ENCODE peak calls at places on chromosomes 5 and 9, in seven cellular contexts. L is left lung, P is spleen, A is OCI-LY7, J is A549, O is dorsolateral prefrontal cortex, X is GM13976. G is an unnamed sample.

GRCh38 chr9:113687680-113688371 is 188.3 kb upstream of the ZNF618 start:
- DNase-seq in P (no peak), J (no peak), L (no peak), X (no peak), A (no peak), O (no peak), G (no peak)

GRCh38 chr5:166068547-166069335 is 2222.7 kb upstream of the WWC1 start:
- DNase-seq in L (no peak), J (no peak), A (no peak), O (no peak), X (no peak), P (no peak), G (no peak)

GRCh38 chr9:15271403-15271802 is 35.6 kb downstream of the TTC39B start:
- DNase-seq in J (no peak), O (no peak), X (no peak), P (no peak), A (no peak), L (no peak), G (no peak)

GRCh38 chr9:128902351-128903078 is 18.3 kb upstream of the PHYHD1 start:
- DNase-seq in J (no peak), O (no peak), P (peak), L (no peak), A (peak), X (peak), G (no peak)

GRCh38 chr5:142780871-142781270 is 10.7 kb downstream of the ARHGAP26 start:
- DNase-seq in X (no peak), L (no peak), P (no peak), J (no peak), A (no peak), O (no peak), G (no peak)

GRCh38 chr9:112757300-112757883 is 6.8 kb downstream of the SNX30 start:
- DNase-seq in X (no peak), P (no peak), L (no peak), A (no peak), O (no peak), J (no peak), G (no peak)

GRCh38 chr9:134206317-134207300 is 42.2 kb upstream of the RNU6ATAC start:
- DNase-seq in J (no peak), A (no peak), L (peak), X (peak), P (peak), O (no peak), G (no peak)

GRCh38 chr9:113572076-113572861 is 108.7 kb downstream of the RGS3 start:
- DNase-seq in P (peak), X (no peak), L (no peak), O (no peak), J (no peak), A (no peak), G (no peak)

GRCh38 chr5:161284445-161284844 is 262.1 kb downstream of the GABRB2 start:
- DNase-seq in O (no peak), P (no peak), A (no peak), J (no peak), L (no peak), X (no peak), G (no peak)

GRCh38 chr9:93911871-93912554 is 43.1 kb downstream of the BARX1 start:
- DNase-seq in O (no peak), P (no peak), X (no peak), J (no peak), L (peak), A (no peak), G (no peak)

GRCh38 chr5:155008669-155009068 is 4.9 kb upstream of the KIF4B start:
- DNase-seq in P (no peak), X (no peak), L (no peak), A (no peak), O (no peak), J (no peak), G (no peak)

GRCh38 chr9:75754090-75754489 is 136.4 kb upstream of the PCSK5 start:
- DNase-seq in J (no peak), X (no peak), P (no peak), O (no peak), A (no peak), L (no peak), G (no peak)

GRCh38 chr9:130448035-130448624 is 3.4 kb downstream of the ASS1 start:
- DNase-seq in P (no peak), A (peak), L (no peak), X (no peak), O (no peak), J (no peak), G (no peak)

GRCh38 chr5:180315762-180316212 is 23.9 kb upstream of the MAPK9 start:
- DNase-seq in X (peak), P (peak), J (peak), O (peak), L (peak), A (peak), G (no peak)

GRCh38 chr9:138104251-138105122 is 226.9 kb downstream of the CACNA1B start:
- DNase-seq in O (no peak), A (no peak), X (peak), J (no peak), P (peak), L (peak), G (peak)

GRCh38 chr9:101477736-101478135 is 42.2 kb upstream of the ALDOB start:
- DNase-seq in P (no peak), A (no peak), L (no peak), O (no peak), X (no peak), J (no peak), G (no peak)

GRCh38 chr5:72552041-72552557 is 44.9 kb upstream of the ZNF366 start:
- DNase-seq in P (no peak), A (no peak), L (no peak), J (no peak), X (no peak), O (no peak), G (no peak)

GRCh38 chr5:168649306-168649705 is 70.1 kb upstream of the PANK3 start:
- DNase-seq in O (no peak), X (no peak), J (no peak), L (no peak), P (no peak), A (no peak), G (no peak)

GRCh38 chr9:68795411-68795810 is 90.4 kb downstream of the PIP5K1B start:
- DNase-seq in L (no peak), A (no peak), O (no peak), J (no peak), P (no peak), X (no peak), G (no peak)

GRCh38 chr9:34809504-34810186 is 99.7 kb upstream of the CCL21 start:
- DNase-seq in L (no peak), J (no peak), X (no peak), A (no peak), O (no peak), P (no peak), G (no peak)

GRCh38 chr5:127878174-127878750 is 175.1 kb downstream of the CCDC192 start:
- DNase-seq in J (peak), X (peak), L (no peak), P (no peak), A (peak), O (peak), G (no peak)

GRCh38 chr9:127183814-127184582 is 61.6 kb upstream of the ANGPTL2 start:
- DNase-seq in J (no peak), X (peak), P (peak), A (no peak), L (no peak), O (no peak), G (no peak)

GRCh38 chr9:137194388-137194787 is 5.9 kb downstream of the SSNA1 start:
- DNase-seq in L (no peak), A (no peak), P (no peak), O (peak), X (no peak), J (no peak), G (no peak)

GRCh38 chr9:92767078-92768054 is 2.7 kb upstream of the BICD2 start:
- DNase-seq in O (no peak), P (peak), L (no peak), J (no peak), X (no peak), A (no peak), G (no peak)

GRCh38 chr5:73232266-73233041 is 59.5 kb downstream of the TMEM174 start:
- DNase-seq in A (no peak), X (no peak), J (no peak), L (peak), O (no peak), P (no peak), G (no peak)

GRCh38 chr5:173395257-173395932 is 67.2 kb upstream of the STC2 start:
- DNase-seq in X (no peak), P (no peak), O (no peak), L (no peak), A (no peak), J (peak), G (no peak)

GRCh38 chr5:168607946-168608345 is 28.8 kb upstream of the PANK3 start:
- DNase-seq in A (no peak), X (no peak), L (no peak), P (no peak), O (no peak), J (no peak), G (no peak)

GRCh38 chr9:12774861-12775367 is at the start of gene LURAP1L:
- DNase-seq in A (no peak), L (no peak), J (peak), X (peak), O (peak), P (no peak), G (no peak)

GRCh38 chr9:120360046-120360445 is 219.9 kb downstream of the CDK5RAP2 start:
- DNase-seq in O (no peak), X (no peak), P (no peak), J (no peak), A (no peak), L (no peak), G (no peak)

GRCh38 chr9:21479152-21479702 is 2.9 kb downstream of the IFNE start:
- DNase-seq in J (no peak), A (no peak), L (no peak), X (no peak), P (no peak), O (no peak), G (no peak)

GRCh38 chr5:34831328-34831727 is 7.6 kb upstream of the TTC23L start:
- DNase-seq in O (no peak), X (no peak), A (no peak), L (no peak), J (no peak), P (no peak), G (no peak)

GRCh38 chr5:124859027-124859426 is 112.6 kb upstream of the ZNF608 start:
- DNase-seq in O (no peak), P (no peak), J (no peak), L (no peak), A (peak), X (no peak), G (no peak)

GRCh38 chr5:158883502-158883901 is 216.2 kb downstream of the EBF1 start:
- DNase-seq in P (no peak), X (no peak), A (no peak), L (no peak), J (no peak), O (no peak), G (no peak)
- TF ChIP-seq CTCF in P (no peak), X (no peak), A (no peak), L (no peak), J (no peak), O (no peak), G (no peak)

DNA sequence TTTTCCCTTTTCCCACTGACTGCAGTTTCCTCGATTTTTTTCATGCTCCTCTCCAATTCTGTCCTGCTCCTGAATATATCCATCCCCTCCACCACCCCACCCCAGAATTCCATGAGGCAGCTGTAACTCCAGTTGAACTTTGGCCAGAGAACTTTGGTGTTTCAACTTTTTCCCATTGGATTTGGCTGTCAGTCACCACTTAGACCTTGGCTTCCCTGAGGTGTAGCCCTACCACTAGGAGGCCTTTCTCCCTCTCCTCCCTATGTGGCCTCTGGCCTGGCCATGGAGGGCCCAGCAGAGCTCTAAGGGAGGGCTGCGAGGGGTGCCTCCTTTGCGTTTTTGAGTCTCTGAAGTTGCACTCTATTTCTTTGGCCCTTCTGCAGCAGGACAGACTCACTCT is 261.3 kb downstream of the PIK3R1 start:
- DNase-seq in O (no peak), A (no peak), X (no peak), P (no peak), L (no peak), J (no peak), G (no peak)
- TF ChIP-seq CTCF in O (no peak), A (no peak), X (no peak), P (no peak), L (no peak), J (no peak), G (no peak)

DNA sequence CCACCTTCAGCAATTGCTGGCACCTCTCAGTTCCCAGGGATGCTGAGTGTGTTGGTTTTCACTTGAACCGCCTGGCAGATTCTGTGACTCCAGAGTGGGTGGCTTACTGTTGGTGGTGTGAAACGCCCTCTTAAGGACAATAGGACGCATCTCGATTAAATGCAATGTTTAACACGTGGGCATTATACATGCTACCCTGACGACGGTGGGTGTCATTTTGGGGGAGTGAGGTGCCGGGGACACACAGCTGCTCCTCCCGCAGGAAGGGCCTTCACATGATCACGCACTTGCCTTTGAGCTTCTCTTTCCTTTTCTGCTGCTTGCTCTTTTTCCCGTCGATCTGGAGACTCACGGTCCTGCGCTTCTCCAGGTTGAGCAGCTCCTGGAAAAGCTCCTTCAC is 29.7 kb downstream of the DIRAS2 start:
- DNase-seq in A (no peak), J (no peak), L (no peak), X (no peak), P (no peak), O (no peak), G (no peak)
- TF ChIP-seq CTCF in A (no peak), J (no peak), L (no peak), X (no peak), P (no peak), O (no peak), G (no peak)

GRCh38 chr9:17059465-17059864 is 75.4 kb upstream of the CNTLN start:
- DNase-seq in L (no peak), P (no peak), X (no peak), J (no peak), O (no peak), A (no peak), G (no peak)

GRCh38 chr9:17065062-17065461 is 69.8 kb upstream of the CNTLN start:
- DNase-seq in X (no peak), A (no peak), O (no peak), L (no peak), J (no peak), P (no peak), G (no peak)

GRCh38 chr9:17060450-17060849 is 74.4 kb upstream of the CNTLN start:
- DNase-seq in P (no peak), A (no peak), O (no peak), X (no peak), J (no peak), L (no peak), G (no peak)

GRCh38 chr9:17064558-17064957 is 70.3 kb upstream of the CNTLN start:
- DNase-seq in O (no peak), J (no peak), L (no peak), X (no peak), P (no peak), A (no peak), G (no peak)

DNA sequence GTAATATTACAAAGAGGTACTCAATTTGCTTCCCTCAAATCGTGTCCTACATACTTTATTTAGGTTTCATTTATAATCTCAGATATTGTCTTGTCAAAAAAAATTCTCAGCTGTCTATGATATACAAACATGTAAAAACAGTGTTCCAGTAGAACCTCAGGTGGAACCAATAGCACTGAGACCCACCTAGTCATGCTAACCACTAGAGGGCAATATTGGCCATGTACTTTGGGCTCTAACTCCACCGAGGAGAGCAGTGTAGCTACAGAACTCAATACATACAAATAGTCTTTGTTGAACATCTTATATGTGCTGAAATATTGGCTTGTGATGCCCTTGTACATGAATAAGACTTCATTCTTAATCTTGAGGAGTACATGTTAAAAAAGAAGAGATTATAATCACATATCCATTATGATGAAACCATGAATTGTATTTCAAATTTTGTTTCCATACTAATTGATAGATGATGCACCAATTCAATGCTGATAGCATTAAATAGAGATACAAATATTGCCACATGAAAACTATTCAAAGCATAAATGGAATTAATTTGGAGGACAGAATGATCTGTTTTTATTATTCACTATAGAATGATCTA is 71.2 kb upstream of the CNTLN start:
- DNase-seq in P (no peak), J (peak), X (no peak), A (peak), L (no peak), O (no peak), G (no peak)
- TF ChIP-seq CTCF in P (peak), J (peak), X (peak), A (peak), L (peak), O (peak), G (peak)

GRCh38 chr9:105064248-105065118 is 136.5 kb upstream of the ABCA1 start:
- DNase-seq in O (peak), X (no peak), J (peak), A (peak), L (peak), P (peak), G (no peak)
- TF ChIP-seq CTCF in O (no peak), X (no peak), J (no peak), A (no peak), L (no peak), P (no peak), G (no peak)

GRCh38 chr5:20469390-20469789 is 481.4 kb upstream of the CDH18 start:
- DNase-seq in L (no peak), A (no peak), O (no peak), X (no peak), P (no peak), J (no peak), G (no peak)
- TF ChIP-seq CTCF in L (no peak), A (no peak), O (no peak), X (no peak), P (no peak), J (no peak), G (no peak)

DNA sequence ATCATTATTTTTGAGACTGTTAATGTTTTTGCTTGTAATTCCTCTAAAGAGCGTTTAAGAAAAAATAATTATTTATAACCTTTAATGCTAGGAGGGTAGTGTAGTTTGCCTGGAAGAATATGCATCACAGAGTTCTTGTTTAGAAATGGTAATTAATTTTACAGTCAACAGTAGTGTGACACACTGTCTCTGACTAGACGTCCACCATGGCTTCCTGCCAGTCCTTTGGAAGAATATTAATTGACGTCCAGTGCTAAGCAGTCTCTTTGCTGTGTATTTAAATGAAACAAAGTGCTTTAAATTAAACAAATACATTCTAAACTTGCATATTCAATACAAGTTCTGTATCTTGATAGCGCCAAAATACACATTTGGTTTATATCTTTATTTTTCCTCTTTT is 492.0 kb downstream of the NR2F1-AS1 start:
- DNase-seq in P (no peak), J (no peak), A (no peak), O (no peak), L (no peak), X (no peak), G (no peak)
- TF ChIP-seq CTCF in P (no peak), J (no peak), A (no peak), O (no peak), L (no peak), X (no peak), G (no peak)

GRCh38 chr5:68995847-68996204 is 98.0 kb upstream of the SLC30A5 start:
- DNase-seq in O (no peak), X (no peak), A (no peak), P (no peak), J (no peak), L (no peak), G (no peak)

GRCh38 chr5:68994645-68995044 is 99.2 kb upstream of the SLC30A5 start:
- DNase-seq in X (peak), L (no peak), J (no peak), P (no peak), O (no peak), A (no peak), G (no peak)

DNA sequence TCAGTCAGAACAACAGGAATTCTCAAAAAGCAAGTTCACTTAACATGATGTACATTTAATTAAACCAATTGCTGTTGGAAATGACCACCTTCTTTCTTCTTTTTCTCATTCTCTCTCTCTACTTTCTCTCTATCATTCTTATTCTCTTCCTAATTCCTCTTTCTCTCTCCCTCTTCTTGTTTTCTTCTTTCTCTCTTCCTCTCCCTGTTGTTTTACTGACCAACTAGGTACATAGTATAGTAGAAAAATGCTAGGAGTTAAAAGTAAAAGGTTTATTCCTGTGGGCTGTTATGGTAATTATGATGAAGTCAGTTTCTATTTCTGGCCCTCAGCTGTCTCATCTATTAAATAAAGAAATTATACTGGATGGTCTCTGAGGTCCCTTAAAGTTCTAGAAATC is 102.5 kb upstream of the SLC30A5 start:
- DNase-seq in L (no peak), J (no peak), X (no peak), O (no peak), P (no peak), A (no peak), G (no peak)
- TF ChIP-seq CTCF in L (no peak), J (no peak), X (no peak), O (no peak), P (no peak), A (no peak), G (no peak)

DNA sequence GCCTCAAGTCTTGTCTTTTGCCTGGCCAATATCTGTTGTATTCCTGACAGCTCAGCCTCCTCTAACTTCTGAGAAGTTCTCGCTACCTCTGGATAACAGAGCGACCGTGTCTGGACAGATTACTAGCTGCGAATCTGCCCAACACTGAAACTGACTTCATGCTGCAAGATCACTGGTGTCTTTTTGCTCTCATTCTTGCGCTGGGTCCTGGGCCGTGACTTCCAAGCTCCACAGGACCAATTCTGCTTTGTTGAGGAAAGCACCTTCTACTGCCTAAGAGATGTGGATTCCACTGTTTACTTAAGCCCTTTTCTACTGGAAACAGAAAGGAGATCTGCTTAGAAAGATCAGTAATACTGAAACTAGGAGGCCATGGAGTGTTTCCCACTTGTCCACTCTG is 978.8 kb upstream of the DMAC1 start:
- DNase-seq in J (no peak), X (no peak), A (no peak), P (no peak), O (no peak), L (no peak), G (no peak)
- TF ChIP-seq CTCF in J (no peak), X (no peak), A (no peak), P (no peak), O (no peak), L (no peak), G (no peak)